ENCODE peak calls at places on chromosome 18, in four cellular contexts. X is IMR-90, B is RWPE2, J is psoas muscle. H is an unnamed sample. For H3K4me1, the result is how much of the 10 kb centered on the place peaks cover.

GRCh38 chr18:79373736-79374135 is 22.0 kb upstream of the NFATC1 start:
- DNase-seq in X (no peak), B (no peak), J (no peak), H (no peak)

GRCh38 chr18:67211646-67212045 is 304.9 kb downstream of the DSEL start:
- DNase-seq in X (peak), B (no peak), J (no peak), H (no peak)

GRCh38 chr18:78675231-78675630 is 304.4 kb upstream of the SALL3 start:
- DNase-seq in X (no peak), B (no peak), J (peak), H (no peak)

GRCh38 chr18:49231541-49231940 is 228.9 kb downstream of the DYM start:
- DNase-seq in X (no peak), B (no peak), J (no peak), H (peak)

GRCh38 chr18:23828426-23828825 is 139.2 kb downstream of the LAMA3 start:
- DNase-seq in X (peak), B (no peak), J (no peak), H (peak)

GRCh38 chr18:76450452-76450851 is 44.6 kb downstream of the ZNF516 start:
- DNase-seq in X (peak), B (no peak), J (no peak), H (peak)

GRCh38 chr18:3789525-3789924 is 339.6 kb downstream of the TGIF1 start:
- DNase-seq in X (no peak), B (no peak), J (no peak), H (no peak)

GRCh38 chr18:42094875-42095274 is 139.8 kb downstream of the PIK3C3 start:
- DNase-seq in X (no peak), B (no peak), J (no peak), H (no peak)

GRCh38 chr18:59055345-59056032 is 84.2 kb upstream of the SEC11C start:
- DNase-seq in X (no peak), B (no peak), J (no peak), H (peak)

GRCh38 chr18:24063121-24063731 is 48.7 kb downstream of the TTC39C start:
- DNase-seq in X (peak), B (no peak), J (no peak), H (no peak)

GRCh38 chr18:14179306-14179705 is 47.1 kb upstream of the ZNF519 start:
- DNase-seq in X (no peak), B (no peak), J (no peak), H (no peak)

GRCh38 chr18:54100920-54101319 is 123.5 kb downstream of the MBD2 start:
- DNase-seq in X (no peak), B (no peak), J (no peak), H (no peak)

GRCh38 chr18:8868779-8869415 is 163.5 kb downstream of the MTCL1 start:
- DNase-seq in X (no peak), B (no peak), J (no peak), H (no peak)

GRCh38 chr18:50091495-50092249 is 103.3 kb downstream of the MYO5B start:
- DNase-seq in X (no peak), B (no peak), J (no peak), H (no peak)

GRCh38 chr18:51988277-51988676 is 351.7 kb upstream of the DCC start:
- DNase-seq in X (no peak), B (no peak), J (no peak), H (no peak)

GRCh38 chr18:9719421-9719981 is 11.4 kb downstream of the RAB31 start:
- DNase-seq in X (peak), B (no peak), J (no peak), H (peak)

GRCh38 chr18:10926565-10927194 is 222.7 kb downstream of the PIEZO2 start:
- DNase-seq in X (peak), B (no peak), J (no peak), H (peak)

DNA sequence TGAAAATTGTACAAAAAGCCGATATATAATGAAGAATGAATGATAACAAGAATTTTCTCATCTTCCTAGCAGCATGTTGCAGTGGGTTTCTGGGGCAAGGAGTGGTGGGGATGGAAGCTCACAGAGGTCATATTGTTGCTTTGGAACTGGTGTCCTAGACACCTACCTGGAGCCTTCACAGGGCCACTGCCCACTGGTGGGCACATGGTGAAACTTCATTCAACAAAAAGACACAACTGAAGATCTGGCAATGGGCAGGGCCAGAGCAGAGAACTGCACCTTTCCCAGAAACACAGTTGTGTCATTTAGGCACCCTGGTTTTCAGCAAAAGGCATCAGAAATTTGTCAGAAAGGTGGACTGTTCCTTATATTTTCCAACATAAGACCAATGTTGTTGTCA is 115.3 kb downstream of the FHOD3 start:
- DNase-seq in X (no peak), B (no peak), J (no peak), H (peak)
- TF ChIP-seq CTCF in X (peak), B (peak), J (peak), H (peak)

DNA sequence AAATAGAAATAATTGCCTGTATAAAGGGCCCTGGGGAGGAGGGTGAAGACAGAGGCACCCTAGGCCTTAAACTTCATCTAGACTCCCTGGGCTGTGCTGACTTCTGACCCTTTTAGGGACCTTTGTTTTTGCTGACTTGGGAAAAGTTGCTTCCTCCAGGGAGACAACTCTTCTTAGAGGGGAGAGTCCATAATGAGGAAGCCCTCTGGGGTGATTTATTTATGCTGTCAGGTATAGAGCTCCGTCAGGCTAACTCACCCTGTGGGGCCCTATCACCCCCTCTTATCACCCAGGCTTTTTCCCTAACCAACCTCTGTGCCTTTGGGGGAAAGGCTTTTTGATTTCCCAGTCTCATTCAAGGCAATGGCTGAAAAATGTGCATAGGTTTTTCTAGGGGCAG is 8.1 kb downstream of the ONECUT2 start:
- DNase-seq in X (no peak), B (no peak), J (no peak), H (no peak)
- H3K4me1 ChIP-seq in X (under half), B (under half), J (under half), H (under half)

GRCh38 chr18:62732631-62733030 is 17.3 kb downstream of the PHLPP1 start:
- DNase-seq in X (no peak), B (no peak), J (no peak), H (no peak)
- H3K27ac ChIP-seq in X (no peak), B (no peak), J (no peak), H (no peak)

GRCh38 chr18:6885992-6886823 is 156.7 kb downstream of the ARHGAP28 start:
- DNase-seq in X (peak), B (no peak), J (no peak), H (peak)

GRCh38 chr18:6886931-6887330 is 157.4 kb downstream of the ARHGAP28 start:
- DNase-seq in X (no peak), B (no peak), J (no peak), H (no peak)

GRCh38 chr18:6881034-6881800 is 151.7 kb downstream of the ARHGAP28 start:
- DNase-seq in X (peak), B (no peak), J (no peak), H (no peak)

GRCh38 chr18:6879508-6880195 is 150.1 kb downstream of the ARHGAP28 start:
- DNase-seq in X (no peak), B (no peak), J (no peak), H (no peak)

GRCh38 chr18:6884944-6885343 is 155.4 kb downstream of the ARHGAP28 start:
- DNase-seq in X (peak), B (no peak), J (no peak), H (no peak)
- TF ChIP-seq CTCF in X (no peak), B (no peak), J (no peak), H (no peak)

H was measured in A673.